ENCODE peak calls at places on chromosome 4, in six cellular contexts. Q is H9; B is IMR-90; P is Panc1; R is coronary artery; Y is CD4-positive, alpha-beta T cell. T is an unnamed sample.

GRCh38 chr4:103948244-103949018 is 228.6 kb upstream of the TACR3 start:
- DNase-seq in Q (peak), B (no peak), P (no peak), R (no peak), Y (no peak), T (no peak)

GRCh38 chr4:3302164-3302785 is 9.5 kb downstream of the RGS12 start:
- DNase-seq in Q (no peak), B (no peak), P (no peak), R (peak), Y (peak), T (no peak)

GRCh38 chr4:177051473-177052060 is 258.1 kb upstream of the NEIL3 start:
- DNase-seq in Q (peak), B (peak), P (no peak), R (no peak), Y (no peak), T (no peak)

GRCh38 chr4:102585329-102585728 is 84.2 kb downstream of the NFKB1 start:
- DNase-seq in Q (no peak), B (peak), P (no peak), R (no peak), Y (no peak), T (no peak)

GRCh38 chr4:69930768-69931167 is at the start of gene CSN1S1:
- DNase-seq in Q (no peak), B (no peak), P (no peak), R (no peak), Y (no peak), T (no peak)

GRCh38 chr4:24932831-24933230 is 20.0 kb upstream of the CCDC149 start:
- DNase-seq in Q (no peak), B (peak), P (no peak), R (no peak), Y (no peak), T (no peak)

GRCh38 chr4:150782311-150782710 is 200.4 kb downstream of the MAB21L2 start:
- DNase-seq in Q (no peak), B (peak), P (no peak), R (no peak), Y (no peak), T (no peak)

GRCh38 chr4:2486981-2487380 is 18.1 kb downstream of the RNF4 start:
- DNase-seq in Q (no peak), B (no peak), P (no peak), R (no peak), Y (no peak), T (no peak)

GRCh38 chr4:26199566-26199965 is 121.2 kb upstream of the RBPJ start:
- DNase-seq in Q (no peak), B (no peak), P (no peak), R (no peak), Y (no peak), T (no peak)

GRCh38 chr4:1500231-1500965 is 94.2 kb upstream of the NKX1-1 start:
- DNase-seq in Q (no peak), B (no peak), P (no peak), R (no peak), Y (peak), T (no peak)

GRCh38 chr4:184751585-184751956 is 17.7 kb upstream of the CENPU start:
- DNase-seq in Q (no peak), B (no peak), P (no peak), R (no peak), Y (no peak), T (no peak)

GRCh38 chr4:84733343-84734033 is 150.6 kb downstream of the CDS1 start:
- DNase-seq in Q (no peak), B (no peak), P (no peak), R (no peak), Y (no peak), T (no peak)

GRCh38 chr4:187603093-187603395 is 392.5 kb upstream of the ZFP42 start:
- DNase-seq in Q (no peak), B (peak), P (no peak), R (no peak), Y (no peak), T (no peak)

GRCh38 chr4:74628808-74629616 is 165.3 kb downstream of the BTC start:
- DNase-seq in Q (no peak), B (peak), P (no peak), R (no peak), Y (no peak), T (no peak)

GRCh38 chr4:10161146-10161545 is 44.5 kb upstream of the WDR1 start:
- DNase-seq in Q (no peak), B (peak), P (no peak), R (no peak), Y (no peak), T (no peak)

GRCh38 chr4:167838686-167839085 is 253.7 kb upstream of the ANXA10 start:
- DNase-seq in Q (no peak), B (peak), P (no peak), R (no peak), Y (no peak), T (no peak)

GRCh38 chr4:156778606-156779005 is 193.0 kb downstream of the PDGFC start:
- DNase-seq in Q (no peak), B (peak), P (no peak), R (no peak), Y (no peak), T (no peak)

GRCh38 chr4:174278467-174278866 is 5.0 kb downstream of the FBXO8 start:
- DNase-seq in Q (no peak), B (no peak), P (no peak), R (no peak), Y (no peak), T (no peak)

GRCh38 chr4:56979674-56980073 is 978 bp downstream of the POLR2B start:
- DNase-seq in Q (peak), B (peak), P (no peak), R (no peak), Y (peak), T (no peak)

GRCh38 chr4:56976283-56976877 is 1.0 kb downstream of the NOA1 start:
- DNase-seq in Q (no peak), B (no peak), P (no peak), R (no peak), Y (no peak), T (no peak)

GRCh38 chr4:56978750-56979303 is at the start of gene POLR2B:
- DNase-seq in Q (peak), B (peak), P (peak), R (peak), Y (peak), T (peak)

GRCh38 chr4:56977321-56978012 is at the start of gene NOA1:
- DNase-seq in Q (peak), B (peak), P (peak), R (peak), Y (peak), T (peak)

GRCh38 chr4:56976878-56977320 is 507 bp downstream of the NOA1 start:
- DNase-seq in Q (peak), B (no peak), P (no peak), R (peak), Y (peak), T (peak)
- TF ChIP-seq CTCF in Q (peak), B (no peak), P (no peak), R (no peak), Y (no peak), T (peak)

GRCh38 chr4:17468638-17469221 is 43.2 kb downstream of the QDPR start:
- DNase-seq in Q (no peak), B (peak), P (no peak), R (no peak), Y (no peak), T (no peak)
- TF ChIP-seq CTCF in Q (peak), B (peak), P (peak), R (peak), Y (peak), T (peak)

GRCh38 chr4:121655320-121656268 is 41.2 kb downstream of the ANXA5 start:
- DNase-seq in Q (no peak), B (no peak), P (no peak), R (no peak), Y (no peak), T (no peak)
- TF ChIP-seq CTCF in Q (no peak), B (no peak), P (no peak), R (no peak), Y (no peak), T (no peak)

DNA sequence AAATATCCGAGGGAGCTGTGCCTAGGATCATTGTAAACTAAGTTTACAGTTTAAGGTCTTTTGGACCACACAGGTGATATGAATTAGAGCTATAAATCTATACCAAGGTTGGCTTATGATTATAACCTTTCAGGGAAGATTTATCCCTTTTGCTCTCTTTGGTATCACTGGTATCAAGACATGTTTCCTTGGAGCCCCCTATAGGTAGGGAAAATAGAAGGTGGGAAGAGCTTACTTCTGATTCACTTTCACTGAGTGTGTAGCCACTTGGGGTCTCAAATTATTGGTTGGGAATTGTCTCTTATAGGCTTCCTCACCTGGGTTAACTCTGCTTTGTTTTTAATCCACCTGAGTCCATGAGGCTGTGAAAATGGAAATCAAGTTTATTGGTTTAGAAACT is 262.1 kb upstream of the NR3C2 start:
- DNase-seq in Q (no peak), B (no peak), P (no peak), R (no peak), Y (no peak), T (no peak)
- TF ChIP-seq CTCF in Q (peak), B (no peak), P (no peak), R (no peak), Y (no peak), T (no peak)

DNA sequence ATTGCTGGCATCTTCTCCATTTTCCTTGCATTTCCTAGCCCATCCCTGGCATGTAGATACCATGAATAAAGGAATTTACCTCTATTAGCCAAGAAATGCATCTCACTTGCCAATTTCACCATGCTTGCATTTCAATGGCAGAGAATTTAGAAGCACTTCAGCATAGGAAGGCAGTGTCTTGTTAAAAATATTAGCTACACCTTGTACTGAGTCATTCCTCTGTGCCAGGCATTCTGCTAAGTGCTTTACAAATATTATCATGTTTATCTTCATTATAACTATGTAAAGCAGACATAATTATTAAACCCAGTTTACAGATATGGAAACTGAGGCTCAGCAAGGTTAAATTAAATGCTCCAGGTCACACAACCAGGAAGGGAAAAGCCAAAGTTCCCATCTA is 138.2 kb downstream of the NPNT start:
- DNase-seq in Q (no peak), B (no peak), P (no peak), R (no peak), Y (no peak), T (no peak)
- TF ChIP-seq CTCF in Q (no peak), B (no peak), P (no peak), R (no peak), Y (no peak), T (no peak)

DNA sequence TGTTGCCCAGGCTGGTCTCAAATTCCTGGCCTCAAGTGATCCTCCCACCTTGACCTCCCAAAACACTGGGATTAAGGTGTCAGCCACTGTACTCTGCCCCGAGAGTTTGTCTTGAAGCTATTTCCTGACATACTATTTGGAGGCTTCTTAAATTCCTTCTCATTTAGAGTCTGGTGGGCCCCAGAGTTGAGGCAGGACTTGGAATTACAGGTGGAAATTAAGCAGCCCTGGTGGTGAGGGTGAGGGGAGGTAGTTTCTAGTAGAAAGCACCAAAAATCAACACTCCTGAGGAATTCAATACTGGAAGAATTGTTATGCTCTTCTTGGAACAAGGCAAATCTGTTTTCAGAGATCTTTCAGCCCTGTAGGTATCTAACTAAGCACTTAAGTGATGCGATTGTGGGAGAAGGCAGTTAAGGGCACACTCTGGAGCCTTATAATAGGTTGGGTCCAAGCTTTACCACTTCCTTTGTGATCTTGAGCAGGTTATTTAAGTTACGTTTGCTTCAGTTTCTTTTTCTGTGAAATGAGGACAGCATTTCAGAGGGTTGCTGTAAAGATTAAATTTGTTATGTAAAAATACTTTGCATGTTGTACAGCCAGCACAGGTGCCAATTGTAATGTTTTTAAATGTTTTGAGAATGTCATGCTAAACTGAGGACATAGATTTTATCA is 200.7 kb downstream of the SOWAHB start:
- DNase-seq in Q (no peak), B (no peak), P (no peak), R (no peak), Y (no peak), T (no peak)
- TF ChIP-seq CTCF in Q (no peak), B (no peak), P (no peak), R (no peak), Y (no peak), T (peak)

T was measured in type B pancreatic cell.